ENCODE peak calls at places on chromosomes 5 and 9, in four cellular contexts. V is tibial artery, T is astrocyte, W is psoas muscle. Y is an unnamed sample. For H3K9me3, the result is how much of the 10 kb centered on the place peaks cover.

GRCh38 chr9:130861372-130862180 is 26.5 kb downstream of the ABL1 start:
- DNase-seq in V (no peak), T (no peak), W (no peak), Y (no peak)

GRCh38 chr5:141411575-141411974 is 1.2 kb upstream of the PCDHGA10 start:
- DNase-seq in V (no peak), T (no peak), W (no peak), Y (no peak)

GRCh38 chr5:67085616-67086015 is 111.0 kb downstream of the CD180 start:
- DNase-seq in V (no peak), T (no peak), W (no peak), Y (no peak)

GRCh38 chr9:38016375-38017120 is 52.5 kb downstream of the SHB start:
- DNase-seq in V (no peak), T (peak), W (no peak), Y (no peak)

GRCh38 chr9:21995652-21996275 is 1.2 kb downstream of the CDKN2B-AS1 start:
- DNase-seq in V (no peak), T (peak), W (peak), Y (peak)

GRCh38 chr9:72352911-72353388 is 12.1 kb downstream of the ZFAND5 start:
- DNase-seq in V (no peak), T (peak), W (no peak), Y (no peak)

GRCh38 chr5:141492168-141492885 is 3.4 kb downstream of the PCDHGC5 start:
- DNase-seq in V (no peak), T (no peak), W (no peak), Y (no peak)

GRCh38 chr9:121997791-121998190 is 95.3 kb downstream of the TTLL11 start:
- DNase-seq in V (no peak), T (no peak), W (no peak), Y (no peak)

GRCh38 chr9:127991017-127991756 is 10.4 kb upstream of the EEIG1 start:
- DNase-seq in V (no peak), T (no peak), W (no peak), Y (no peak)

GRCh38 chr5:61275841-61276240 is 56.2 kb upstream of the ZSWIM6 start:
- DNase-seq in V (peak), T (peak), W (peak), Y (no peak)

GRCh38 chr5:107538331-107539162 is 132.2 kb downstream of the EFNA5 start:
- DNase-seq in V (no peak), T (peak), W (no peak), Y (no peak)

GRCh38 chr9:108322326-108323098 is 533.3 kb downstream of the ACTL7B start:
- DNase-seq in V (no peak), T (no peak), W (no peak), Y (no peak)

GRCh38 chr5:151214614-151215545 is 9.0 kb downstream of the CCDC69 start:
- DNase-seq in V (no peak), T (no peak), W (no peak), Y (no peak)

GRCh38 chr9:135961811-135962695 is 880 bp upstream of the UBAC1 start:
- DNase-seq in V (no peak), T (no peak), W (no peak), Y (no peak)

GRCh38 chr5:172437445-172438303 is 16.7 kb downstream of the SH3PXD2B start:
- DNase-seq in V (peak), T (peak), W (peak), Y (no peak)

DNA sequence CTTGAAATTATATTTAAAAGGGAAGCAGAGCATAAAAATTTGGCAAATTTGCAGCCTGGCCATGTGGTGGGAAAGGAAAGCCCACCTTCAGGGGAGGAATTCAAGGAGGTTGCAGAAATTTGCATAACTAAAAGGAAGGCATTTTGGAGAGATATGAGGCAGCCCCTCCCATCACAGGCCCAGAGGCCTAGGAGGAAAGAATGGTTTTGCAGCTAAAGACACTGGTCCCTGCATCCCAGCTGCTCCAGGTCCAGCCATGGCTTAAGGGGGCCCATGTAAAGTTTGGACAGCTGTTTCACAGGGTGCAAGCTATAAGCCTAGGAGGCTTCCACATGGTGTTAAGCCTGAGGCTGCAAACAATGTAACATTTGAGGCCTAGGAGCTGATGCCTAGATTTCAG is 212.5 kb downstream of the NNT start:
- DNase-seq in V (no peak), T (no peak), W (no peak), Y (no peak)
- H3K9me3 ChIP-seq in V (under half), T (under half), W (under half), Y (under half)

DNA sequence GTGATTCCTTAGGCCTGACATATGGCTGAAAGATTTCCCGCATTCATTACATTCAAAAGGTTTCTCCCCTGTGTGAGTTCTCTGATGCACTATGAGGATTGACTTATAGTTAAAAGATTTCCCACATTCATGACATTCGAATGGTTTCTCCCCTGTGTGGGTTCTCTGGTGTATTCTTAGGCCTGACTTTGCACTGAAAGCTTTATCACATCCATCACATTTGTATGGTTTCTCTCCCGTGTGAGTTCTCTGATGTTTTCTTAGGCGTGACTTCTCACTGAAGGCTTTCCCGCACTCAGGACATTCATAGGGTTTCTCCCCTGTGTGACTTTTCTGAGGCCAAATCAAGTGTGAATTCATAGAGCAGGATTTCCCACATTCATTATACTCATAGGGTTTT is 35.8 kb downstream of the ZNF782 start:
- DNase-seq in V (no peak), T (no peak), W (no peak), Y (no peak)
- H3K9me3 ChIP-seq in V (half or more), T (under half), W (half or more), Y (half or more)

DNA sequence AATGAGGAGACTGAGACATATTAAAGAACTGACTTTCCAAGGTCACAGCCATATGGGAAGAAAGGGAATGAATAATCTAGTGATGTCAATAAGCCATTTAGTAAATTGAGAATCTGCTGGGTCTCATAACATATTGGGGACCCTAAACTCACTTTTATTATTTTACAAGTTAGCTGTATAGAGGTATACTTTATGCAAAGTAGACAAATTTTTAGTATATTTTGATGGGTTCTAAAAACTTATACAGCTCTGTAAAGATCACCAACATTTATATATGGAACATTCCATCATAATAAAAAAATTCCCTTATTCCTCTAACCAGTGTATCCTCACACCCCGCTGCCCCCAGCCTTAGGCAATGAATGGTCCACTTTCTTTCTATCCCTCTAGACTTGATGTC is 35.7 kb upstream of the ZNF510 start:
- DNase-seq in V (no peak), T (no peak), W (no peak), Y (no peak)
- H3K9me3 ChIP-seq in V (half or more), T (under half), W (half or more), Y (under half)

GRCh38 chr5:76155536-76155935 is 72.4 kb downstream of the SV2C start:
- DNase-seq in V (no peak), T (no peak), W (no peak), Y (no peak)
- H3K9me3 ChIP-seq in V (under half), T (under half), W (under half), Y (under half)

GRCh38 chr5:12385095-12385494 is 480.8 kb upstream of the CTNND2 start:
- DNase-seq in V (no peak), T (no peak), W (no peak), Y (no peak)

GRCh38 chr5:12384005-12384404 is 479.8 kb upstream of the CTNND2 start:
- DNase-seq in V (no peak), T (no peak), W (no peak), Y (no peak)
- H3K9me3 ChIP-seq in V (under half), T (under half), W (under half), Y (under half)

Y was measured in T-helper 17 cell.